ENCODE peak calls at places on chromosomes 7 and 10, in nine cellular contexts. H is EL, W is colonic mucosa, M is endothelial cell, P is activated gamma-delta T cell, E is HepG2, R is midbrain, C is NCI-H1694 treated with DMSO at 0.1 percent for 48 hours, Q is astrocyte of the spinal cord. O is an unnamed sample.
A peak's percentile ranks its signal among the peaks of the same experiment; 100 is the strongest.

GRCh38 chr10:110774069-110775021 is 97.4 kb upstream of the PDCD4 start:
- DNase-seq in H (peak; percentile 83), W (no peak), M (no peak), P (no peak), E (peak; percentile 55), R (no peak), C (no peak), Q (peak; percentile 65), O (peak; percentile 79)

GRCh38 chr10:6743291-6743849 is 163.3 kb upstream of the PRKCQ start:
- DNase-seq in H (no peak), W (no peak), M (peak; percentile 28), P (no peak), E (no peak), R (no peak), C (no peak), Q (no peak), O (no peak)

GRCh38 chr10:124048371-124049290 is 44.8 kb downstream of the CHST15 start:
- DNase-seq in H (no peak), W (no peak), M (no peak), P (no peak), E (peak; percentile 93), R (no peak), C (no peak), Q (peak; percentile 84), O (no peak)

GRCh38 chr10:12333382-12334185 is 15.8 kb upstream of the CAMK1D start:
- DNase-seq in H (peak; percentile 97), W (peak; percentile 26), M (no peak), P (no peak), E (no peak), R (no peak), C (peak; percentile 25), Q (peak; percentile 99), O (peak; percentile 95)

GRCh38 chr7:27442446-27442845 is 199.8 kb downstream of the EVX1 start:
- DNase-seq in H (peak; percentile 90), W (no peak), M (no peak), P (no peak), E (no peak), R (no peak), C (no peak), Q (peak; percentile 25), O (peak; percentile 79)

GRCh38 chr10:125117941-125118630 is 42.3 kb downstream of the CTBP2 start:
- DNase-seq in H (no peak), W (peak; percentile 61), M (no peak), P (no peak), E (no peak), R (peak; percentile 54), C (no peak), Q (peak; percentile 38), O (peak; percentile 69)

GRCh38 chr10:48940958-48941357 is 1.3 kb upstream of the LRRC18 start:
- DNase-seq in H (no peak), W (no peak), M (no peak), P (no peak), E (no peak), R (no peak), C (no peak), Q (peak; percentile 54), O (no peak)

GRCh38 chr10:24897326-24897926 is 55.0 kb downstream of the PRTFDC1 start:
- DNase-seq in H (peak; percentile 80), W (no peak), M (no peak), P (no peak), E (peak; percentile 20), R (no peak), C (no peak), Q (peak; percentile 48), O (no peak)

O was measured in stromal cell of bone marrow.